ENCODE peak calls at places on chromosomes 2 and 18, in five cellular contexts. G is sigmoid colon, Q is GM23338, I is upper lobe of left lung, B is IMR-90. H is an unnamed sample.
A peak's percentile ranks its signal among the peaks of the same experiment; 100 is the strongest.

GRCh38 chr2:156472686-156473085 is 36.5 kb downstream of the GPD2 start:
- DNase-seq in G (no peak), Q (no peak), I (no peak), B (no peak), H (no peak)

GRCh38 chr2:220555961-220556360 is 928.5 kb downstream of the SLC4A3 start:
- DNase-seq in G (no peak), Q (no peak), I (no peak), B (peak; percentile 36), H (no peak)

GRCh38 chr2:176188218-176188968 is at the start of gene HOXD1:
- DNase-seq in G (no peak), Q (peak; percentile 76), I (peak; percentile 67), B (no peak), H (no peak)

GRCh38 chr2:46376586-46377286 is 79.5 kb downstream of the EPAS1 start:
- DNase-seq in G (no peak), Q (no peak), I (no peak), B (no peak), H (no peak)

GRCh38 chr2:226798422-226799210 is 1.0 kb downstream of the IRS1 start:
- DNase-seq in G (no peak), Q (peak; percentile 75), I (peak; percentile 31), B (peak; percentile 55), H (no peak)

GRCh38 chr2:102142829-102143449 is 393 bp downstream of the IL1R1 start:
- DNase-seq in G (peak; percentile 73), Q (no peak), I (peak; percentile 42), B (peak; percentile 56), H (no peak)

GRCh38 chr18:63102941-63103744 is 216.4 kb downstream of the BCL2 start:
- DNase-seq in G (no peak), Q (peak; percentile 16), I (no peak), B (no peak), H (no peak)

GRCh38 chr2:128032092-128032491 is 4.2 kb upstream of the SAP130 start:
- DNase-seq in G (no peak), Q (no peak), I (no peak), B (no peak), H (no peak)

GRCh38 chr2:148814143-148814852 is 60.7 kb upstream of the KIF5C start:
- DNase-seq in G (no peak), Q (no peak), I (no peak), B (peak; percentile 64), H (no peak)

GRCh38 chr18:38790303-38790702 is 1224.7 kb upstream of the CELF4 start:
- DNase-seq in G (no peak), Q (peak; percentile 55), I (no peak), B (no peak), H (no peak)

DNA sequence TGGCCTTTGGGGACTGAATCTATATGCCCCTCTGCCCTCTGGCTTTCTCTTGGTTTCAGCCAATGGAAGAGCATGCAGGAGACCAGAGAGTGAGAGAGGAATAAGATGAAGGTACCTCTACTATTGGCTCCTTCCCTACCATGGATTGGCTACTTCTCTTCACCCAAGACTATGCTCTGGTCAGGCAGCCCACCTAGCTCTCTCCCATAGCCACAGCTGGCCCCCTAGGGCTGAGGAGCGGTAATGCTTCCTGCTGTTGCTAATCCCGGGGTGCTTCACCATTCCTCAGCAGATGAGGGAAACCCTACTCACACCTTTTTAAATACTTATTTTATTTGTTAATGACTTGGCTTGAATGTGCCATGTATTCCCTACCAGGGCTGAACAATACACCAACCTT is 142.4 kb downstream of the MREG start:
- DNase-seq in G (no peak), Q (peak; percentile 75), I (no peak), B (no peak), H (no peak)
- TF ChIP-seq CTCF in G (no peak), Q (peak; percentile 67), I (no peak), B (peak; percentile 14), H (no peak)

DNA sequence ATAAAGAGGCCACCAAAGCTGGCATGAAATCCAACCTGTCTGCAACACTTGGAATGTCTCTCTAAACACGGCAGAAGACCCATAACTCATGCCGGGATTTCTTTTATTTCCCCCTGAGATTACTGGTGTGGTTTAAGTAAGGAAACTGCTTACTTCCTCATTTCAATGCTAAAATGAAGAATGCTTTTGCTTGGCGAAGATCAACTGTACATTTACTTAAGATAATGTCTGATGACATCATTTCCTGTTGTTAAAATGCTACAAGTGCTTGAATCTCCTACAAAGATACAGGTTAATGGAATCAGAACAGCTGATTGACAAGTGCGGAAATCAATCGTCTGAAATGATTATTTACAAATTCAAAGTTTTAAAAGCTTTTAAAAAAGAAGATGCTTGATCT is 353.7 kb upstream of the SALL3 start:
- DNase-seq in G (no peak), Q (no peak), I (no peak), B (no peak), H (no peak)
- H3K27ac ChIP-seq in G (no peak overlapping the region), Q (no peak overlapping the region), I (no peak overlapping the region), B (no peak overlapping the region), H (no peak overlapping the region)

DNA sequence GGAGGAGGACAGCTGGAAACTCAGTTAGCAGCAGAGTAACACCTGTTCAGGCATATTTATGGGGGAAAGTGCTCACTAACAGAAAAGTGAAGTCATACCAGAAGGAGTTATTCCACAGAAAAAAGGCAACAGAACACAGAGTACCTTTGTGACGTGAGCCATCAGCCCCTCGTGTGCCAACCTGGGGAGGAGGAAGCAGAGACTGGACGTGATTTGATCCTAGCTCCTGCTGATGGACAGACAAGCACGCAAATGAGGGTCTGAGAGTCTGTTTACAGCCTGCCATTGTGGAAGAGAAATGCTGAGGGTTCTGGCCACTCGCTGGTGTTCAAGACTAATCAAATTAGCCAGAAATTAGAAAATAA is 120.7 kb downstream of the ZNF521 start:
- DNase-seq in G (peak; percentile 72), Q (no peak), I (no peak), B (no peak), H (no peak)
- H3K4me3 ChIP-seq in G (no peak overlapping the region), Q (no peak overlapping the region), I (no peak overlapping the region), B (no peak overlapping the region), H (peak overlapping the region; percentile 59)

GRCh38 chr2:37903009-37903408 is 22.1 kb upstream of the RMDN2 start:
- DNase-seq in G (no peak), Q (no peak), I (no peak), B (no peak), H (no peak)

GRCh38 chr2:37907480-37908070 is 17.5 kb upstream of the RMDN2 start:
- DNase-seq in G (no peak), Q (no peak), I (no peak), B (no peak), H (no peak)

GRCh38 chr2:37905033-37905432 is 20.1 kb upstream of the RMDN2 start:
- DNase-seq in G (no peak), Q (no peak), I (no peak), B (no peak), H (no peak)

DNA sequence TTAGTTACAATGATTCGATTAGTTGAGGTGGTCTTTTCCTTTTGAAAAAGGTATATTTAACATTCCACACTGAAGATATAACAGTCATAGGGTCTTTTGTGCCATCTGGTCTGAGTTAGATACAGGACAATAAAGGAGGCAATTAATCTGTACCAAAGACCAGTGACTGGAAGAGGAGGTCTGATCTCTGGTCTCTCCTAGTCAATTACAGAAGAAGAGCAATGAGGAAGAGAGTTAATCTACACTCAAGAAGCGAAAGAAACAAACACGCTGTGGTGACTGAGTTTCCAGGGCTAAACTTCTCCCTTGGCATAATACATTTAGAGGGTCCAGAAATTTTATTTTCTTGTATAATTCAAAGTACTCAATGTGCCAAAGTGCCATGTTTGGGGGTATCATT is 20.6 kb upstream of the RMDN2 start:
- DNase-seq in G (no peak), Q (no peak), I (no peak), B (no peak), H (no peak)
- TF ChIP-seq CTCF in G (no peak), Q (no peak), I (no peak), B (no peak), H (no peak)

GRCh38 chr18:49731860-49732311 is 81.4 kb downstream of the ACAA2 start:
- DNase-seq in G (no peak), Q (no peak), I (no peak), B (no peak), H (no peak)

GRCh38 chr18:49731421-49731841 is 81.9 kb downstream of the ACAA2 start:
- DNase-seq in G (no peak), Q (no peak), I (no peak), B (no peak), H (no peak)

GRCh38 chr18:49728542-49728941 is 84.8 kb downstream of the ACAA2 start:
- DNase-seq in G (no peak), Q (peak; percentile 82), I (peak; percentile 55), B (no peak), H (no peak)

GRCh38 chr18:49733321-49733720 is 80.0 kb downstream of the ACAA2 start:
- DNase-seq in G (no peak), Q (no peak), I (no peak), B (peak; percentile 18), H (no peak)

DNA sequence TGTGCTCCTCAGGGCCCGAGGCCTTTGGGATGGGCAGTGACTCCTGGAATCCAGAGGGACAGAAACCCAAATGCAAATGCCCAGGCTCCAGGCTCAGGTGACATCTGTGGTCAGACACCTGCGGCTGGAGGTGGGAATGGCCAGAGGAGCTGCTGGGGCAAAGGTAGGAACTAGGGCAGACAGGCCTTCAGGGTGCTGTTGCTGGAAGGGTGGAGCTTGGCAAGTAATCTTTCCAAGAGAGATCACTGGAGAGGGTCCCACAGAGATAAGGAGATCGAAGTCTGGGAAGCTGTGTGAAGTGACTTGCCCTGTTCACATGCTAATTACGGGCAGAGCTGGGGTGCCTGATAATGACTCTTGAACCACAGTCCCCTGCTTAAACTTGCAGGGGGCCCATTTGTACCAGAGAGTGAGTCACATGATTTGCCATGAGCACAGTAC is 82.4 kb downstream of the ACAA2 start:
- DNase-seq in G (no peak), Q (no peak), I (no peak), B (no peak), H (no peak)
- H3K27ac ChIP-seq in G (no peak overlapping the region), Q (no peak overlapping the region), I (no peak overlapping the region), B (no peak overlapping the region), H (no peak overlapping the region)

DNA sequence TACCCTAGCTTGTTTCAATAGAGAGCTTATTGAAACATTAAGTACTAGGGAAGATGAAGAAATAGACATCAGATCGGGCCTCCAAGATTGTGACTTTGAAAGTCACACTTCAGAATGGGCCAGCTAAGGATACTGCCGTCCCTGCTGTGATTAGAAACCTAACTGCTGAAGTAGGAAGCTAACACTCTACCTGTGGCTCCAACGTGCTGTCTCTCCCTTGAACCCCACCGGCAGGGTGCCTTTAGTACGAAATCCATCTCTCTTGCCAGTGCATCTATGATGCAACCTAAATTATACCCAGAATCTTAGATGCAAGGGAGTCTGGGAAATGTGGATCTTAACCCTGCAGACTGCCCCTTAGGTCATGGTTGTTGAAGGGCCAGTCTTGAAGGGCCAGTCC is 78.6 kb downstream of the OXER1 start:
- DNase-seq in G (no peak), Q (no peak), I (no peak), B (no peak), H (no peak)
- H3K4me3 ChIP-seq in G (no peak overlapping the region), Q (no peak overlapping the region), I (no peak overlapping the region), B (no peak overlapping the region), H (no peak overlapping the region)

H was measured in thoracic aorta.